ENCODE peak calls at places on chromosomes 2 and 18, in six cellular contexts. O is K562, R is A549, I is HepG2, X is endothelial cell of umbilical vein, H is GM12878. M is an unnamed sample.

GRCh38 chr2:239249781-239250180 is 151.0 kb downstream of the HDAC4 start:
- DNase-seq in O (no peak), R (no peak), I (no peak), X (peak; percentile 34), H (no peak), M (no peak)

GRCh38 chr2:55431982-55432627 is 12.4 kb upstream of the CCDC88A start:
- DNase-seq in O (no peak), R (peak; percentile 56), I (peak; percentile 32), X (peak; percentile 58), H (no peak), M (peak; percentile 64)

GRCh38 chr2:219713110-219713509 is 85.7 kb downstream of the SLC4A3 start:
- DNase-seq in O (peak; percentile 62), R (peak; percentile 64), I (peak; percentile 36), X (peak; percentile 15), H (no peak), M (peak; percentile 65)

GRCh38 chr2:203282101-203282500 is 43.3 kb downstream of the CYP20A1 start:
- DNase-seq in O (no peak), R (no peak), I (no peak), X (no peak), H (no peak), M (no peak)

GRCh38 chr18:63237486-63237885 is 82.1 kb downstream of the BCL2 start:
- DNase-seq in O (no peak), R (peak; percentile 13), I (peak; percentile 54), X (no peak), H (no peak), M (no peak)

GRCh38 chr2:120938132-120938771 is 202.6 kb downstream of the GLI2 start:
- DNase-seq in O (peak; percentile 43), R (peak; percentile 35), I (peak; percentile 39), X (no peak), H (no peak), M (no peak)

GRCh38 chr2:241859436-241860183 is 916 bp upstream of the PDCD1 start:
- DNase-seq in O (peak; percentile 62), R (no peak), I (no peak), X (no peak), H (no peak), M (no peak)

GRCh38 chr18:513826-514530 is 13.5 kb upstream of the COLEC12 start:
- DNase-seq in O (no peak), R (no peak), I (no peak), X (no peak), H (no peak), M (no peak)

GRCh38 chr2:27009716-27010115 is 23.0 kb upstream of the TMEM214 start:
- DNase-seq in O (no peak), R (no peak), I (no peak), X (no peak), H (no peak), M (no peak)

GRCh38 chr2:73023497-73023896 is 48.0 kb downstream of the SFXN5 start:
- DNase-seq in O (no peak), R (no peak), I (no peak), X (no peak), H (no peak), M (no peak)

GRCh38 chr2:241813806-241814570 is 5.0 kb downstream of the NEU4 start:
- DNase-seq in O (no peak), R (no peak), I (no peak), X (no peak), H (peak; percentile 20), M (peak; percentile 54)

GRCh38 chr2:148999451-148999891 is 39.0 kb upstream of the LYPD6B start:
- DNase-seq in O (no peak), R (no peak), I (no peak), X (no peak), H (no peak), M (no peak)

DNA sequence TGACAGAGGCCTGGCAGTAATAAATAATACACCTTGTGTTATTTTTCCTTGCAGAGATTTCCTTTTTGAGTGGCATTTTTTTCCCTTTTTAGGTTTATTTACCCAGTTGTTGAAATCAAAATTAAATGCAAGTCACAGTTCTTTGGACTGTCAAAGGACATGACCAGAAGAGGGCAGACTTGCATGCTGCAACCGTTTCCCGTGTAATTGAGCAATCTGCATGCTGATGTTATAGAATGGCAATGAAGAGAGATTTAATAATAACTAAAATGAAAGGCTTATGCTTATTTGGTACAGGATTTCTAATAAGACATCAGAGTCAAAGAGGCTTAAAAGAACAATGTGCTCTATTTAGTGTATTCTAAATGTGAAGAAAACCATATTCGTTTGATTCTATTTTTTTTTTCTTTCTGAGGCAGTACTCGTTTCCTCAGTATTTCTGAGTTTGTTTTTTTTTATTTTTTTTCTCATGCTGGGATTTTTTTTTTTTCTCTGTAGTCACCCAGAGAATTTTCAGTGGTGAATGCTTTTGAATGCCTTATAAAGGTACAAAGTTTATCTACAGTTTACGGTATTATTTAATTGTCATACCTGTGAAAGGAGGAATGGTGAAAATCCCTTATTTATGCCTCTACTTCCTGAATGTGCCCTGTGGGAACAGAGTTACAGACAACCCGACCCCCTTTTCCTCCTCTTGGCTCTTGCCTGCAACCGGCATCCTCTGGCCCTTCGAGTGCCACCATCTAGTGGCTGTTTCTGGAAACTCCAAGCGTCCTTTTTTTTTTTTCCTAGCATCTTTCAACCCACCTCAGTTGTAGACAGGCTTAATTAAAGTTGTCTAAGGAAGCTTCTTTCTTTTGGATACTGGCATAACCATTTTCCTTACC is 368.5 kb downstream of the LRRTM1 start:
- DNase-seq in O (peak; percentile 20), R (peak; percentile 78), I (peak; percentile 67), X (peak; percentile 12), H (no peak), M (peak; percentile 72)
- TF ChIP-seq MAX in O (no peak), R (no peak), I (no peak), X (no peak), H (no peak), M (no peak)

GRCh38 chr18:58243401-58243800 is 199.4 kb downstream of the NEDD4L start:
- DNase-seq in O (no peak), R (no peak), I (no peak), X (no peak), H (no peak), M (no peak)
- TF ChIP-seq MYC in O (no peak), R (no peak), I (no peak), X (no peak), H (no peak), M (no peak)

DNA sequence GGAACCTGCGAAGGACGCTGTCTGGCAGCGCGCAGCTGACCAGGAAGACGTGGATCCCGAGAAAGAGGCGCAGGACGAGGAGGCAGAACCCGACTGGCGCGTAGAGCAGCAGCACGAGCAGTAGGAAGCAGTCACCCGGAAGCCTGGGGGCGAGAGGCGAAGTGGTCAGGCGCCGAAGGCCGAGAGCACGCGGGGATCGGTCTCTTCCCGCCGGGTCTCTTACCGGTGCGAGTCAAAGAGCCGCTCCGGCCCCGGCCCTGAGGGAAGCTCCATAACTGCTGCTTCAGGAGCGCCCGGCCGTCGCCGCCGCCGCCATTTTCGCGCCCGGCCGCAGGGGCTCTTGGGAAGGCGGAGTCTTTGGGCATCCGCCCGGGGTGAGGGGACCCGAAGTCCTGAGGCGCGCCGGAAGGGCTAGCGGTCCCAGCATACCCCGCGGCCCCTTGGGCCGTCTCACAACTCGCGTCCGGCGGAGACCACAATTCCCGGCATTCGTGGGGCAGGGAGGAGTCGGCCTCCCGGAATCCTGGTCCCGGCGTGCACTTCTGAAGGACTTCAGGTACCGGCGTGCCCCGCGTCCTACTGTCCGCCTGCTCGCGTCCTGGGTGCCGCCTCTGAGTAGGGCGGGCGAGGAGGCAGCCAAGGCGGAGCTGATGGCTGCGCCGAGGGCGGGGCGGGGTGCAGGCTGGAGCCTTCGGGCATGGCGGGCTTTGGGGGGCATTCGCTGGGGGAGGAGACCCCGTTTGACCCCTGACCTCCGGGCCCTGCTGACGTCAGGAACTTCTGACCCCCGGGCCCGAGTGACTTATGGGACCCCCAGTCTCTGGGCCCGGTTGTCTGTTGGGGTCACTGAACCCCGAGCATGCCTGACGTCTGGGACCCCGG is at the start of the genes AUP1 and HTRA2:
- DNase-seq in O (peak; percentile 92), R (peak; percentile 99), I (peak; percentile 98), X (peak; percentile 97), H (peak; percentile 96), M (peak; percentile 100)
- TF ChIP-seq POLR2A in O (peak; percentile 95), R (peak; percentile 86), I (peak; percentile 89), X (peak; percentile 96), H (peak; percentile 84), M (peak; percentile 83)

DNA sequence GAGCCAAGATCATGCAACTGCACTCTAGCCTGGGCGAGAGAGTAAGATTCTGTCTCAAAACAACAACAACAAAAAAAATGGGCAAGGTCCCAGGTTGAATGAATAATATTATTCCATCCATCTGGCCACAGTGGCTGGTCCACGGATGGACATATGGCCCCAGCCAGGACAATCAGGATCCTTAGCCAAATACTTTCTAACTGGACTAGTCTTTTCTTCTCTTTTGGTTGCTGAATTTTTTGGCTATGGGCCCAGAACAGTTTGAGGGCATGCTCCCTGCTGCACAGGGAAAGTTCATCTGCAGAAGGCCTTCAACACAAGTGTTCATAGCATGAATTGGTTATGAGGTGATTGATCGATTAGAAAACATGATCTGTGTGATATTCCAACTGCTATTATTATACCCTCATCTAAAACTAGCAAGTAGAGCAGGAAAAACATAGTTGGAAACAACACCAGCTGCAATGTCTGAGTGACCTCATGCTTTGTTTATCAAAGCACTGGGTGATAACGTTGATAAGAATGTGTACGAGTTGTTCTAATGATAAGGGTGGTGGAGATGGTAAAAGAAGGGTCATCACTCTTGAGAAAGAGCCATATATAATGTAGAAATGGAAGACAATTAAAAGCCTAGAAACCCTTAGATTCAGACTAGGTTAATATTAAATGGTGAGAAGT is 47.8 kb upstream of the RNF103 start:
- DNase-seq in O (no peak), R (no peak), I (peak; percentile 15), X (peak; percentile 70), H (no peak), M (no peak)
- TF ChIP-seq MAX in O (no peak), R (no peak), I (no peak), X (no peak), H (no peak), M (no peak)

DNA sequence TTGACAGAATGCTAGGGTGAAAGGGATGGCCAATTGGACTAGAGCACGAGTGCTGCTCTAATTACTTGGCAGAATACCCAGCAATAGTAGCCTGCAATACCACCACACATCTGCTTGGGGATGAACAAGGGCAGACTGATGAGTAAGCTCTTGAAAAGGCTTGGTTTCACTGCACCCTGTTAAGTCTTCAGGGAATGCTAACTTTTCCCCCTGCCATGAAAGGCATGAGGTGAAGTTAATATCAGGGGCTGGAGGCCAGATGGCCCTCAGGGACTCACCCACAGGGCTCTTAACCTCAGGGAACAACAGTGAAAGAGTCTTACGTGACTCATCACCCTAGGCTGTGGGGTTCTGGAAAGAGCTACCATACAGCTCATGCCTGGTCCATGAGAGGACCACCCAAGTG is 51.7 kb upstream of the MYL1 start:
- DNase-seq in O (no peak), R (no peak), I (no peak), X (no peak), H (no peak), M (no peak)
- TF ChIP-seq MYC in O (no peak), R (no peak), I (no peak), X (no peak), H (no peak), M (no peak)

M was measured in NB4.